ENCODE peak calls at places on chromosome 1, in nine cellular contexts. One of them, this sample, is unnamed. For H3K4me1, the result is how much of the 10 kb centered on the place peaks cover.

GRCh38 chr1:15489052-15489736 is 13.3 kb downstream of the CELA2B start:
- DNase-seq in ovary: no peak
- DNase-seq in HepG2: no peak
- DNase-seq in GM12878: no peak
- DNase-seq in tibial nerve: no peak
- DNase-seq in A549: no peak
- DNase-seq in stomach: no peak
- DNase-seq in sigmoid colon: no peak
- DNase-seq in transverse colon: no peak
- DNase-seq in this sample: no peak

GRCh38 chr1:118563969-118564951 is 379.2 kb upstream of the SPAG17 start:
- DNase-seq in GM12878: peak
- DNase-seq in transverse colon: no peak
- DNase-seq in A549: no peak
- DNase-seq in tibial nerve: no peak
- DNase-seq in stomach: no peak
- DNase-seq in sigmoid colon: no peak
- DNase-seq in ovary: no peak
- DNase-seq in HepG2: no peak
- DNase-seq in this sample: no peak

GRCh38 chr1:155729031-155729898 is 40.4 kb downstream of the DAP3 start:
- DNase-seq in HepG2: peak
- DNase-seq in ovary: peak
- DNase-seq in stomach: peak
- DNase-seq in transverse colon: peak
- DNase-seq in A549: peak
- DNase-seq in GM12878: no peak
- DNase-seq in sigmoid colon: peak
- DNase-seq in tibial nerve: peak
- DNase-seq in this sample: no peak

GRCh38 chr1:102100666-102101065 is 103.9 kb upstream of the OLFM3 start:
- DNase-seq in transverse colon: no peak
- DNase-seq in A549: no peak
- DNase-seq in sigmoid colon: no peak
- DNase-seq in tibial nerve: no peak
- DNase-seq in ovary: no peak
- DNase-seq in HepG2: no peak
- DNase-seq in GM12878: no peak
- DNase-seq in stomach: no peak
- DNase-seq in this sample: no peak

GRCh38 chr1:63698001-63698838 is 75.6 kb upstream of the ROR1 start:
- DNase-seq in ovary: no peak
- DNase-seq in sigmoid colon: peak
- DNase-seq in GM12878: no peak
- DNase-seq in tibial nerve: no peak
- DNase-seq in transverse colon: peak
- DNase-seq in HepG2: no peak
- DNase-seq in stomach: peak
- DNase-seq in A549: peak
- DNase-seq in this sample: no peak

GRCh38 chr1:56190975-56191768 is 388.2 kb downstream of the PLPP3 start:
- DNase-seq in A549: no peak
- DNase-seq in tibial nerve: no peak
- DNase-seq in stomach: no peak
- DNase-seq in HepG2: peak
- DNase-seq in ovary: no peak
- DNase-seq in transverse colon: no peak
- DNase-seq in GM12878: no peak
- DNase-seq in sigmoid colon: no peak
- DNase-seq in this sample: no peak

GRCh38 chr1:1345384-1345783 is 3.8 kb downstream of the DVL1 start:
- DNase-seq in ovary: no peak
- DNase-seq in tibial nerve: no peak
- DNase-seq in transverse colon: no peak
- DNase-seq in stomach: no peak
- DNase-seq in GM12878: no peak
- DNase-seq in sigmoid colon: no peak
- DNase-seq in A549: no peak
- DNase-seq in HepG2: no peak
- DNase-seq in this sample: no peak

GRCh38 chr1:100249155-100249536 is 488 bp downstream of the DBT start:
- DNase-seq in sigmoid colon: no peak
- DNase-seq in ovary: no peak
- DNase-seq in A549: no peak
- DNase-seq in transverse colon: no peak
- DNase-seq in HepG2: no peak
- DNase-seq in GM12878: no peak
- DNase-seq in stomach: no peak
- DNase-seq in tibial nerve: no peak
- DNase-seq in this sample: no peak

GRCh38 chr1:226654046-226654445 is 85.0 kb downstream of the ITPKB start:
- DNase-seq in GM12878: no peak
- DNase-seq in transverse colon: no peak
- DNase-seq in HepG2: peak
- DNase-seq in stomach: no peak
- DNase-seq in sigmoid colon: no peak
- DNase-seq in tibial nerve: no peak
- DNase-seq in A549: no peak
- DNase-seq in ovary: no peak
- DNase-seq in this sample: no peak

GRCh38 chr1:32650157-32650751 is at the start of gene ZBTB8OS:
- DNase-seq in stomach: peak
- DNase-seq in HepG2: peak
- DNase-seq in sigmoid colon: peak
- DNase-seq in tibial nerve: peak
- DNase-seq in A549: peak
- DNase-seq in ovary: peak
- DNase-seq in GM12878: peak
- DNase-seq in transverse colon: peak
- DNase-seq in this sample: peak

GRCh38 chr1:181021811-181022434 is 747 bp downstream of the STX6 start:
- DNase-seq in transverse colon: peak
- DNase-seq in stomach: no peak
- DNase-seq in GM12878: no peak
- DNase-seq in ovary: peak
- DNase-seq in tibial nerve: peak
- DNase-seq in HepG2: peak
- DNase-seq in A549: peak
- DNase-seq in sigmoid colon: peak
- DNase-seq in this sample: peak

GRCh38 chr1:203121186-203122015 is 6.1 kb upstream of the ADORA1 start:
- DNase-seq in sigmoid colon: peak
- DNase-seq in HepG2: no peak
- DNase-seq in A549: no peak
- DNase-seq in tibial nerve: no peak
- DNase-seq in stomach: no peak
- DNase-seq in ovary: no peak
- DNase-seq in transverse colon: no peak
- DNase-seq in GM12878: no peak
- DNase-seq in this sample: peak

GRCh38 chr1:33302325-33302724 is 18.6 kb downstream of the A3GALT2 start:
- DNase-seq in transverse colon: no peak
- DNase-seq in GM12878: no peak
- DNase-seq in tibial nerve: no peak
- DNase-seq in sigmoid colon: peak
- DNase-seq in ovary: no peak
- DNase-seq in HepG2: no peak
- DNase-seq in A549: no peak
- DNase-seq in stomach: no peak
- DNase-seq in this sample: peak

GRCh38 chr1:160800645-160801408 is 4.9 kb downstream of the LY9 start:
- DNase-seq in ovary: no peak
- DNase-seq in stomach: no peak
- DNase-seq in GM12878: no peak
- DNase-seq in tibial nerve: no peak
- DNase-seq in transverse colon: no peak
- DNase-seq in A549: no peak
- DNase-seq in sigmoid colon: no peak
- DNase-seq in HepG2: no peak
- DNase-seq in this sample: no peak

GRCh38 chr1:217881131-217881543 is 250.0 kb downstream of the SPATA17 start:
- DNase-seq in stomach: no peak
- DNase-seq in ovary: no peak
- DNase-seq in sigmoid colon: no peak
- DNase-seq in HepG2: no peak
- DNase-seq in tibial nerve: no peak
- DNase-seq in GM12878: no peak
- DNase-seq in A549: no peak
- DNase-seq in transverse colon: no peak
- DNase-seq in this sample: no peak

GRCh38 chr1:2050793-2051682 is 827 bp downstream of the PRKCZ start:
- DNase-seq in HepG2: no peak
- DNase-seq in A549: no peak
- DNase-seq in GM12878: no peak
- DNase-seq in sigmoid colon: no peak
- DNase-seq in transverse colon: no peak
- DNase-seq in tibial nerve: no peak
- DNase-seq in ovary: no peak
- DNase-seq in stomach: peak
- DNase-seq in this sample: no peak

GRCh38 chr1:245986404-245987221 is 520.5 kb downstream of the SMYD3 start:
- DNase-seq in sigmoid colon: no peak
- DNase-seq in ovary: no peak
- DNase-seq in stomach: no peak
- DNase-seq in HepG2: no peak
- DNase-seq in A549: peak
- DNase-seq in tibial nerve: no peak
- DNase-seq in transverse colon: peak
- DNase-seq in GM12878: no peak
- DNase-seq in this sample: no peak

GRCh38 chr1:190475394-190476250 is 2.0 kb downstream of the BRINP3 start:
- DNase-seq in tibial nerve: no peak
- DNase-seq in HepG2: no peak
- DNase-seq in GM12878: no peak
- DNase-seq in ovary: no peak
- DNase-seq in transverse colon: peak
- DNase-seq in A549: no peak
- DNase-seq in stomach: no peak
- DNase-seq in sigmoid colon: no peak
- DNase-seq in this sample: no peak

GRCh38 chr1:99645699-99646531 is at the start of gene PALMD:
- DNase-seq in GM12878: no peak
- DNase-seq in A549: peak
- DNase-seq in transverse colon: peak
- DNase-seq in sigmoid colon: no peak
- DNase-seq in tibial nerve: no peak
- DNase-seq in stomach: peak
- DNase-seq in HepG2: peak
- DNase-seq in ovary: peak
- DNase-seq in this sample: peak

GRCh38 chr1:46134660-46135331 is 2.4 kb upstream of the PIK3R3 start:
- DNase-seq in tibial nerve: no peak
- DNase-seq in stomach: no peak
- DNase-seq in A549: no peak
- DNase-seq in transverse colon: no peak
- DNase-seq in GM12878: peak
- DNase-seq in sigmoid colon: no peak
- DNase-seq in HepG2: no peak
- DNase-seq in ovary: no peak
- DNase-seq in this sample: no peak
- H3K27ac ChIP-seq in tibial nerve: peak
- H3K27ac ChIP-seq in stomach: peak
- H3K27ac ChIP-seq in A549: no peak
- H3K27ac ChIP-seq in transverse colon: peak
- H3K27ac ChIP-seq in GM12878: peak
- H3K27ac ChIP-seq in sigmoid colon: peak
- H3K27ac ChIP-seq in HepG2: no peak
- H3K27ac ChIP-seq in ovary: no peak
- H3K27ac ChIP-seq in this sample: peak

GRCh38 chr1:98331718-98332311 is 329.7 kb upstream of the SNX7 start:
- DNase-seq in A549: no peak
- DNase-seq in ovary: no peak
- DNase-seq in stomach: no peak
- DNase-seq in transverse colon: no peak
- DNase-seq in GM12878: no peak
- DNase-seq in sigmoid colon: no peak
- DNase-seq in tibial nerve: no peak
- DNase-seq in HepG2: no peak
- DNase-seq in this sample: no peak
- TF ChIP-seq EP300 in A549: no peak
- TF ChIP-seq EP300 in ovary: no peak
- TF ChIP-seq EP300 in stomach: no peak
- TF ChIP-seq EP300 in transverse colon: no peak
- TF ChIP-seq EP300 in GM12878: no peak
- TF ChIP-seq EP300 in sigmoid colon: no peak
- TF ChIP-seq EP300 in tibial nerve: no peak
- TF ChIP-seq EP300 in HepG2: no peak
- TF ChIP-seq EP300 in this sample: no peak

GRCh38 chr1:36384542-36385409 is 948 bp downstream of the STK40 start:
- DNase-seq in HepG2: peak
- DNase-seq in stomach: peak
- DNase-seq in A549: no peak
- DNase-seq in sigmoid colon: peak
- DNase-seq in transverse colon: peak
- DNase-seq in GM12878: no peak
- DNase-seq in ovary: peak
- DNase-seq in tibial nerve: no peak
- DNase-seq in this sample: peak
- H3K4me1 ChIP-seq in HepG2: half or more
- H3K4me1 ChIP-seq in stomach: half or more
- H3K4me1 ChIP-seq in A549: under half
- H3K4me1 ChIP-seq in sigmoid colon: half or more
- H3K4me1 ChIP-seq in transverse colon: half or more
- H3K4me1 ChIP-seq in GM12878: under half
- H3K4me1 ChIP-seq in ovary: under half
- H3K4me1 ChIP-seq in tibial nerve: under half
- H3K4me1 ChIP-seq in this sample: under half

DNA sequence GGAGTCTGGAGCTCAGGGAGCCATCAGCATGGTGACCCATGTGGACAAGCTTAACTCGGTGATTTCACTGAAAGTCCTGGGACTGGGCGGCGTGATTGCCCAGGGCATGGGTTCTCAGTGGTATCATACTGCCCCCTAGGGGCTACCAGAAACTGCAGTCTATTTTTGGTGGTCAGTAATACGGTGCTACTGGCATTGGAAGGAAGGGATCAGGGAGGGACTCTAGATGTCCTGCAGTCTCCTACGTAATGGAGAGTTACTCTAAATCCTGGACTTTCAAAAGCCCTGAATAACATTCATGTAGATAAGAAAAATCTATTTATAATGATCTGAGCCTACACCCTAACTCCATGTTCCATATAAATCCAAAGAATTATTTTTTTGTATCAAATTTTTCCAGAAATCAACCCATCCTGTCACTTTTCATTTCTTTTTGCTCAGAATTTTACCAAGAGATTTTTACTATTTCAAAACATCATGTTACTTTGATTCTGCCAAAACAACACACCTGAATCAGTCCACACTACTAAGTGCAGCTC is 37.3 kb downstream of the PABPC4 start:
- DNase-seq in HepG2: peak
- DNase-seq in tibial nerve: peak
- DNase-seq in A549: peak
- DNase-seq in stomach: peak
- DNase-seq in transverse colon: peak
- DNase-seq in GM12878: peak
- DNase-seq in ovary: peak
- DNase-seq in sigmoid colon: peak
- DNase-seq in this sample: peak
- H3K27ac ChIP-seq in HepG2: no peak
- H3K27ac ChIP-seq in tibial nerve: no peak
- H3K27ac ChIP-seq in A549: peak
- H3K27ac ChIP-seq in stomach: peak
- H3K27ac ChIP-seq in transverse colon: no peak
- H3K27ac ChIP-seq in GM12878: no peak
- H3K27ac ChIP-seq in ovary: no peak
- H3K27ac ChIP-seq in sigmoid colon: no peak
- H3K27ac ChIP-seq in this sample: no peak

GRCh38 chr1:173042806-173043205 is 7.9 kb downstream of the TNFSF18 start:
- DNase-seq in tibial nerve: no peak
- DNase-seq in HepG2: no peak
- DNase-seq in transverse colon: no peak
- DNase-seq in A549: no peak
- DNase-seq in ovary: no peak
- DNase-seq in stomach: no peak
- DNase-seq in sigmoid colon: no peak
- DNase-seq in GM12878: no peak
- DNase-seq in this sample: no peak
- TF ChIP-seq EP300 in tibial nerve: no peak
- TF ChIP-seq EP300 in HepG2: no peak
- TF ChIP-seq EP300 in transverse colon: no peak
- TF ChIP-seq EP300 in A549: no peak
- TF ChIP-seq EP300 in ovary: no peak
- TF ChIP-seq EP300 in stomach: no peak
- TF ChIP-seq EP300 in sigmoid colon: no peak
- TF ChIP-seq EP300 in GM12878: no peak
- TF ChIP-seq EP300 in this sample: no peak

This sample was measured in suprapubic skin.